ENCODE peak calls at places on chromosomes 13 and 19, in seven cellular contexts. D is uterus; M is fibroblast of lung; X is effector memory CD4-positive, alpha-beta T cell; W is naive thymus-derived CD4-positive, alpha-beta T cell; S is HL-60; C is prostate gland. R is an unnamed sample.

GRCh38 chr13:77729502-77730221 is 32.2 kb downstream of the SLAIN1 start:
- DNase-seq in D (no peak), X (no peak), M (no peak), W (no peak), S (no peak), C (no peak), R (no peak)

GRCh38 chr13:97495678-97496077 is 61.7 kb downstream of the RAP2A start:
- DNase-seq in M (no peak), W (no peak), S (no peak), C (no peak), D (no peak), X (no peak), R (no peak)

GRCh38 chr19:44747739-44748425 is 626 bp upstream of the BCL3 start:
- DNase-seq in D (peak; percentile 71), M (peak; percentile 70), C (no peak), X (peak; percentile 18), S (peak; percentile 61), W (no peak), R (no peak)

GRCh38 chr19:16442386-16443276 is 29.1 kb downstream of the EPS15L1 start:
- DNase-seq in M (no peak), W (no peak), X (no peak), C (no peak), D (peak; percentile 51), S (no peak), R (no peak)

GRCh38 chr19:17041994-17042393 is 15.4 kb upstream of the CPAMD8 start:
- DNase-seq in C (no peak), W (no peak), X (no peak), S (no peak), M (peak; percentile 12), D (no peak), R (no peak)

GRCh38 chr13:110070511-110071120 is 236.3 kb downstream of the COL4A1 start:
- DNase-seq in D (peak; percentile 43), S (no peak), C (no peak), X (no peak), M (peak; percentile 89), W (no peak), R (no peak)

GRCh38 chr19:43595605-43595998 is 332 bp downstream of the IRGQ start:
- DNase-seq in S (no peak), M (no peak), W (no peak), X (no peak), D (no peak), C (no peak), R (no peak)

GRCh38 chr13:47611664-47612288 is 389.3 kb downstream of the SUCLA2 start:
- DNase-seq in X (no peak), D (no peak), M (peak; percentile 72), S (no peak), C (no peak), W (no peak), R (no peak)

GRCh38 chr19:2425622-2426581 is 1.5 kb downstream of the TIMM13 start:
- DNase-seq in S (no peak), D (no peak), W (no peak), C (no peak), M (no peak), X (no peak), R (no peak)

GRCh38 chr19:15820646-15821045 is 5.2 kb upstream of the OR10H1 start:
- DNase-seq in W (no peak), D (no peak), C (no peak), S (no peak), X (no peak), M (no peak), R (no peak)

GRCh38 chr19:7213628-7214328 is 80.4 kb downstream of the INSR start:
- DNase-seq in M (no peak), W (no peak), C (no peak), S (no peak), X (no peak), D (no peak), R (no peak)

GRCh38 chr13:82976499-82976898 is 905.8 kb downstream of the SLITRK1 start:
- DNase-seq in D (no peak), C (no peak), S (no peak), M (no peak), W (no peak), X (no peak), R (no peak)

GRCh38 chr19:5557691-5558090 is 10.1 kb downstream of the TINCR start:
- DNase-seq in X (no peak), S (no peak), C (no peak), M (no peak), D (no peak), W (no peak), R (no peak)

GRCh38 chr13:24270639-24271131 is 38.7 kb upstream of the C1QTNF9 start:
- DNase-seq in M (peak; percentile 62), S (peak; percentile 53), C (no peak), X (peak; percentile 57), W (peak; percentile 67), D (peak; percentile 36), R (peak; percentile 9)

GRCh38 chr19:13887529-13887928 is 10.6 kb downstream of the NANOS3 start:
- DNase-seq in S (peak; percentile 16), X (no peak), W (no peak), C (no peak), D (no peak), M (peak; percentile 36), R (no peak)

GRCh38 chr13:52353116-52353718 is 52.8 kb downstream of the THSD1 start:
- DNase-seq in M (peak; percentile 79), S (no peak), D (no peak), X (no peak), C (no peak), W (no peak), R (no peak)

GRCh38 chr13:111565400-111565799 is 245.0 kb downstream of the TEX29 start:
- DNase-seq in M (no peak), D (no peak), S (no peak), W (no peak), C (no peak), X (no peak), R (no peak)

GRCh38 chr19:6580313-6580712 is 10.6 kb downstream of the CD70 start:
- DNase-seq in C (no peak), D (no peak), W (no peak), S (no peak), X (no peak), M (peak; percentile 92), R (no peak)

GRCh38 chr13:66508153-66508909 is 721.8 kb downstream of the PCDH9 start:
- DNase-seq in M (peak; percentile 76), W (no peak), X (no peak), S (no peak), C (no peak), D (no peak), R (no peak)

GRCh38 chr13:50365683-50366391 is 350.6 kb downstream of the KCNRG start:
- DNase-seq in D (no peak), M (peak; percentile 13), W (no peak), C (peak; percentile 30), X (no peak), S (no peak), R (no peak)
- H3K27ac ChIP-seq in D (no peak overlapping the region), M (no peak overlapping the region), W (peak overlapping the region; percentile 53), C (no peak overlapping the region), X (peak overlapping the region; percentile 63), S (no peak overlapping the region), R (no peak overlapping the region)

DNA sequence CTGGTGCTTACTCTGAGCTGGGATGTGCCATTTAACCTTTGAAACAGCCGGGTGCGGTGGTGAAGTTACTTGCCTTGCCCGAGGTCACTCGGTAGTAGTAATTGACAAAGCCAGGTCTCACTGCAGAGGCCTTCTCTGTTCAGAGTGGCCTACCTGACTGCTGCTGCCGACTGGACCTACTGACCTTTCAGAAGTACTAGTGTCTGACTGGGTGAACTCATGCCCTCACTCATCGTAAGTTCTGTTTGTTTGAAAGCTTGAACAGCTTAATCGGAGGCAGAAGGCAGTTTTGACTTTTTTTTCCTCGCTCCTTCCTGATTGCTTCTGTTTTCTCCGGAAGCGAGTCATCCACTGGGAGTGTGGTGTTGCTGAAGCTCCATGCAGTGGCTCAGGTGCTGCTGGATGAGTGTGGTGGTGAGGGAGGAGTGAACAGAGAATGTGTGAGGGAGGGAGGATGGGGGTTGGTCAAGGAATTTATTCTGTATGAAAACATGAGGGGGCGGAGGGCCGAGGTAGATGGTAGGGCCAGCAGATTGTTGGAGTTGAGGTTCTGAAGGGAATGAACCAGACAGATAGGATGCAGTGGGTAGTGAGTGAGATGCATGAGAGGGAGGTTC is 2.7 kb downstream of the SPINT2 start:
- DNase-seq in D (no peak), C (no peak), X (no peak), S (no peak), W (no peak), M (peak; percentile 73), R (no peak)
- H3K27ac ChIP-seq in D (no peak overlapping the region), C (peak overlapping the region; percentile 92), X (no peak overlapping the region), S (no peak overlapping the region), W (no peak overlapping the region), M (no peak overlapping the region), R (peak overlapping the region; percentile 94)

GRCh38 chr19:10091892-10092641 is 6.0 kb downstream of the SHFL start:
- DNase-seq in D (no peak), W (no peak), X (no peak), S (no peak), M (no peak), C (no peak), R (no peak)
- H3K27ac ChIP-seq in D (no peak overlapping the region), W (no peak overlapping the region), X (no peak overlapping the region), S (no peak overlapping the region), M (no peak overlapping the region), C (no peak overlapping the region), R (no peak overlapping the region)

DNA sequence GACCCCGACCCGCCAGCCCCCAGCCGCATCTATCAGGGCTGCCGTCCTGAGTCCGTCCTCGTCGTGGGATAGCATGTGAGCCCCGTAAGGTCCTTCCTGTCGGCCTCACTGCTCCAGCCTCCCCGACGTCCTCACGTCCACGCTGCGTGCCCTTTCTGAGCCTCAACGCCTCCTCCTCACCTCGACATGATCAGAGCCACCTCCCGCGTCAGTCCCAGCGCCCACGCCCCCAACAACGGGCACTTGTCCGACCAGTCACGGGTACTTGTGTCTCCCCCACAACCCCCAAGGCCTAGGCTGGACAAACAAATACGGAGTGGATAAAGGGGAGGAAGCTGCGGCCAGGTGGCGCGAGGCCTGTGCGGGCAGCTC is 665 bp downstream of the ZNF497 start:
- DNase-seq in W (no peak), M (no peak), C (peak; percentile 15), D (no peak), X (no peak), S (peak; percentile 56), R (no peak)
- H3K27ac ChIP-seq in W (peak overlapping the region; percentile 78), M (peak overlapping the region; percentile 97), C (peak overlapping the region; percentile 90), D (peak overlapping the region; percentile 73), X (peak overlapping the region; percentile 69), S (peak overlapping the region; percentile 91), R (peak overlapping the region; percentile 85)

R was measured in esophagus squamous epithelium.